ENCODE peak calls at places on chromosome 18, in six cellular contexts. O is H1, R is SK-N-SH, L is HepG2, Y is K562, T is GM12892. K is an unnamed sample.

GRCh38 chr18:10139783-10140410 is 226.1 kb downstream of the VAPA start:
- DNase-seq in O (peak), R (no peak), L (no peak), Y (no peak), T (no peak), K (no peak)

GRCh38 chr18:1585881-1586488 is 681.3 kb downstream of the ADCYAP1 start:
- DNase-seq in O (no peak), R (peak), L (peak), Y (peak), T (no peak), K (no peak)

GRCh38 chr18:12948055-12948804 is 419 bp downstream of the SEH1L start:
- DNase-seq in O (no peak), R (peak), L (peak), Y (peak), T (peak), K (peak)

GRCh38 chr18:68275616-68276015 is 439.3 kb downstream of the TMX3 start:
- DNase-seq in O (no peak), R (no peak), L (no peak), Y (no peak), T (no peak), K (no peak)

GRCh38 chr18:49608366-49608747 is 46.5 kb downstream of the LIPG start:
- DNase-seq in O (no peak), R (no peak), L (no peak), Y (peak), T (no peak), K (no peak)

GRCh38 chr18:61551586-61551985 is 218.4 kb downstream of the CDH20 start:
- DNase-seq in O (no peak), R (peak), L (peak), Y (peak), T (peak), K (peak)

GRCh38 chr18:2559249-2559648 is 12.1 kb downstream of the METTL4 start:
- DNase-seq in O (no peak), R (no peak), L (no peak), Y (no peak), T (no peak), K (no peak)

GRCh38 chr18:62744076-62744705 is 28.9 kb downstream of the PHLPP1 start:
- DNase-seq in O (no peak), R (no peak), L (peak), Y (no peak), T (no peak), K (no peak)

GRCh38 chr18:51025512-51025911 is 4.5 kb upstream of the SMAD4 start:
- DNase-seq in O (no peak), R (no peak), L (no peak), Y (no peak), T (no peak), K (no peak)

GRCh38 chr18:62287753-62288668 is 37.1 kb upstream of the TNFRSF11A start:
- DNase-seq in O (no peak), R (no peak), L (peak), Y (no peak), T (no peak), K (no peak)

GRCh38 chr18:79615091-79615490 is 64.5 kb upstream of the CTDP1 start:
- DNase-seq in O (peak), R (no peak), L (no peak), Y (no peak), T (no peak), K (no peak)

GRCh38 chr18:45441110-45441842 is 174.0 kb upstream of the SLC14A2 start:
- DNase-seq in O (no peak), R (no peak), L (no peak), Y (no peak), T (no peak), K (no peak)

GRCh38 chr18:79572093-79572780 is 107.4 kb upstream of the CTDP1 start:
- DNase-seq in O (peak), R (no peak), L (no peak), Y (no peak), T (no peak), K (no peak)

GRCh38 chr18:44682871-44683221 is 2.2 kb downstream of the SETBP1 start:
- DNase-seq in O (peak), R (no peak), L (no peak), Y (no peak), T (no peak), K (no peak)

GRCh38 chr18:48803951-48804855 is 146.6 kb downstream of the SMAD7 start:
- DNase-seq in O (peak), R (no peak), L (no peak), Y (no peak), T (no peak), K (no peak)

GRCh38 chr18:13318644-13319501 is 100.3 kb downstream of the LDLRAD4 start:
- DNase-seq in O (no peak), R (no peak), L (no peak), Y (no peak), T (no peak), K (no peak)

GRCh38 chr18:5584751-5585417 is 41.1 kb upstream of the EPB41L3 start:
- DNase-seq in O (no peak), R (no peak), L (no peak), Y (no peak), T (no peak), K (no peak)

GRCh38 chr18:12041561-12041960 is 52.1 kb upstream of the ANKRD62 start:
- DNase-seq in O (no peak), R (no peak), L (no peak), Y (no peak), T (no peak), K (no peak)

GRCh38 chr18:58538604-58539386 is 90.1 kb downstream of the ALPK2 start:
- DNase-seq in O (no peak), R (no peak), L (peak), Y (no peak), T (no peak), K (no peak)

GRCh38 chr18:24677011-24677410 is 216.6 kb downstream of the HRH4 start:
- DNase-seq in O (no peak), R (no peak), L (no peak), Y (no peak), T (no peak), K (no peak)

GRCh38 chr18:67425724-67426123 is 90.8 kb downstream of the DSEL start:
- DNase-seq in O (no peak), R (no peak), L (no peak), Y (no peak), T (no peak), K (no peak)

GRCh38 chr18:76803814-76804213 is 18.5 kb upstream of the ZNF236 start:
- DNase-seq in O (peak), R (peak), L (peak), Y (peak), T (peak), K (peak)

GRCh38 chr18:10481831-10482230 is 27.4 kb downstream of the APCDD1 start:
- DNase-seq in O (peak), R (no peak), L (no peak), Y (no peak), T (no peak), K (no peak)

GRCh38 chr18:44128365-44128764 is 552.3 kb upstream of the SETBP1 start:
- DNase-seq in O (no peak), R (no peak), L (no peak), Y (no peak), T (no peak), K (no peak)

GRCh38 chr18:70044626-70045025 is 97.0 kb upstream of the CD226 start:
- DNase-seq in O (no peak), R (peak), L (no peak), Y (no peak), T (no peak), K (no peak)

GRCh38 chr18:6370886-6371635 is 43.6 kb downstream of the L3MBTL4 start:
- DNase-seq in O (no peak), R (peak), L (peak), Y (no peak), T (no peak), K (no peak)

GRCh38 chr18:44514106-44514505 is 166.6 kb upstream of the SETBP1 start:
- DNase-seq in O (no peak), R (no peak), L (no peak), Y (no peak), T (no peak), K (no peak)

GRCh38 chr18:51655327-51655698 is 457.8 kb upstream of the MEX3C start:
- DNase-seq in O (no peak), R (no peak), L (no peak), Y (no peak), T (no peak), K (peak)

GRCh38 chr18:77811510-77811909 is 561.9 kb downstream of the GALR1 start:
- DNase-seq in O (no peak), R (no peak), L (no peak), Y (no peak), T (no peak), K (no peak)

GRCh38 chr18:23935804-23936203 is 78.8 kb upstream of the TTC39C start:
- DNase-seq in O (no peak), R (no peak), L (no peak), Y (no peak), T (no peak), K (no peak)

GRCh38 chr18:11178951-11179549 is 29.7 kb upstream of the PIEZO2 start:
- DNase-seq in O (no peak), R (no peak), L (no peak), Y (no peak), T (no peak), K (no peak)

GRCh38 chr18:50558948-50559749 is 738 bp upstream of the MAPK4 start:
- DNase-seq in O (peak), R (peak), L (no peak), Y (no peak), T (no peak), K (no peak)

GRCh38 chr18:67590571-67591141 is 74.1 kb upstream of the DSEL start:
- DNase-seq in O (no peak), R (no peak), L (no peak), Y (no peak), T (no peak), K (no peak)

GRCh38 chr18:44602845-44603244 is 77.8 kb upstream of the SETBP1 start:
- DNase-seq in O (no peak), R (no peak), L (no peak), Y (no peak), T (no peak), K (no peak)

GRCh38 chr18:31255953-31256352 is 62.0 kb upstream of the DSG1 start:
- DNase-seq in O (no peak), R (no peak), L (no peak), Y (no peak), T (no peak), K (no peak)

GRCh38 chr18:3060667-3061580 is 48.0 kb upstream of the LPIN2 start:
- DNase-seq in O (no peak), R (no peak), L (peak), Y (no peak), T (no peak), K (no peak)

GRCh38 chr18:78871631-78872030 is 108.0 kb upstream of the SALL3 start:
- DNase-seq in O (no peak), R (no peak), L (no peak), Y (no peak), T (no peak), K (no peak)

GRCh38 chr18:75029456-75029855 is 179.5 kb downstream of the PTGR3 start:
- DNase-seq in O (no peak), R (no peak), L (no peak), Y (no peak), T (no peak), K (no peak)
- TF ChIP-seq TAF1 in O (no peak), R (no peak), L (no peak), Y (no peak), T (no peak), K (no peak)

GRCh38 chr18:7844418-7844817 is 277.3 kb downstream of the PTPRM start:
- DNase-seq in O (no peak), R (no peak), L (no peak), Y (no peak), T (no peak), K (no peak)

GRCh38 chr18:7840445-7840844 is 273.3 kb downstream of the PTPRM start:
- DNase-seq in O (no peak), R (no peak), L (no peak), Y (no peak), T (no peak), K (no peak)

GRCh38 chr18:7844017-7844416 is 276.9 kb downstream of the PTPRM start:
- DNase-seq in O (no peak), R (no peak), L (no peak), Y (no peak), T (no peak), K (no peak)

GRCh38 chr18:7839548-7839947 is 272.4 kb downstream of the PTPRM start:
- DNase-seq in O (no peak), R (no peak), L (no peak), Y (no peak), T (no peak), K (no peak)
- TF ChIP-seq TAF1 in O (no peak), R (no peak), L (no peak), Y (no peak), T (no peak), K (no peak)

GRCh38 chr18:36078751-36079529 is 11.6 kb upstream of the RPRD1A start:
- DNase-seq in O (no peak), R (no peak), L (peak), Y (no peak), T (no peak), K (no peak)
- TF ChIP-seq TAF1 in O (no peak), R (no peak), L (no peak), Y (no peak), T (no peak), K (no peak)

GRCh38 chr18:21680148-21680547 is 24.4 kb downstream of the ABHD3 start:
- DNase-seq in O (no peak), R (no peak), L (no peak), Y (no peak), T (no peak), K (no peak)

GRCh38 chr18:21686282-21687105 is 18.1 kb downstream of the ABHD3 start:
- DNase-seq in O (no peak), R (no peak), L (peak), Y (peak), T (no peak), K (no peak)

GRCh38 chr18:21684731-21685130 is 19.8 kb downstream of the ABHD3 start:
- DNase-seq in O (no peak), R (no peak), L (peak), Y (no peak), T (no peak), K (no peak)

GRCh38 chr18:21678897-21679296 is 25.7 kb downstream of the ABHD3 start:
- DNase-seq in O (no peak), R (no peak), L (no peak), Y (no peak), T (no peak), K (no peak)

DNA sequence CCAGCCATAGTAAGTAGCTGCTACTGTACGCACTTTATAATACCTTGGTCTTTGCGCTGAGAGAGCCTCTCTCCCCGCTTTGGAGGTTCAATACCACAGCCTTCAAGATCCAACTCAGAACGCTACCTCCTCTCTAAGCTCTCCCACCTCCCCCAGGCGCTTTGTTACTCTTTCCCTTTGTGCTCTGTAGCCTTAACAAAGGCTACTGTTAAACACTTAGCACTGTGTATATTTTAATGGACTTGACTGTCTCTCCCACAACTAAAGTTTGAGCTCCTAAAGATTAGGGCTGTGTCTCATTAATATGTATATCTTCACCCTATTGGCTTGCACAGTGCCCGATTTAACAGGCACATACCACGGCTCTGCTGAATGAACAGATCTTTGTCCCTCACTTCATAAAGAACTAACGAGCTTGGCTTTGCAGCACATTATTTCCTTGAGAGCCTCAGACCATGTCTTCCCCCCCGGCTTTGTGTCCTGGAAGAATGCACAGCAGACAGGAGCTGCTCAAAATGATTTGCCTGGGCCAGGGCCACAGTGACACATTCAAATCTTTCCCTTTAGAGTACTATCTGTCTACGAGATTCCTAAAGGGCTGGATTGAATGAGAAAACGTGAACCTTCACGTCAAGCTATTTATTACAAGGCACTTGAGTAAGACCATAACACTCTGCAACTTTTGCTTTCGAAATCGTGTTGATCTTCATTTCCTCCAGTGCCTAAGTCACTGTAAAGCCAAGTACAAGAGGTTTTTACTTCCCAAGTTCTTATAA is 22.1 kb downstream of the ABHD3 start:
- DNase-seq in O (no peak), R (no peak), L (no peak), Y (no peak), T (no peak), K (no peak)
- TF ChIP-seq TAF1 in O (no peak), R (no peak), L (no peak), Y (no peak), T (no peak), K (no peak)

K was measured in GM12891.